ENCODE peak calls at places on chromosomes 5 and 9, in nine cellular contexts. P, R, E, C, G, H, T, I and Z are unnamed samples.

GRCh38 chr9:132488611-132489010 is 78.6 kb downstream of the CFAP77 start:
- DNase-seq in P (no peak), R (no peak), E (no peak), C (no peak), G (no peak), H (no peak), T (no peak), I (no peak), Z (no peak)

GRCh38 chr5:107671742-107672211 is 1.0 kb upstream of the EFNA5 start:
- DNase-seq in P (no peak), R (no peak), E (peak), C (peak), G (peak), H (no peak), T (no peak), I (peak), Z (no peak)

GRCh38 chr5:103612545-103612944 is 50.0 kb upstream of the NUDT12 start:
- DNase-seq in P (no peak), R (no peak), E (no peak), C (no peak), G (no peak), H (no peak), T (no peak), I (no peak), Z (no peak)

GRCh38 chr5:93789173-93790070 is 48.0 kb upstream of the POU5F2 start:
- DNase-seq in P (no peak), R (no peak), E (peak), C (peak), G (peak), H (no peak), T (no peak), I (no peak), Z (no peak)

GRCh38 chr9:15834541-15834940 is 281.7 kb downstream of the CCDC171 start:
- DNase-seq in P (no peak), R (no peak), E (peak), C (peak), G (peak), H (no peak), T (no peak), I (no peak), Z (no peak)

GRCh38 chr5:71475788-71476384 is 20.4 kb downstream of the BDP1 start:
- DNase-seq in P (no peak), R (no peak), E (no peak), C (peak), G (peak), H (no peak), T (no peak), I (no peak), Z (no peak)

GRCh38 chr9:14715102-14715501 is 7.4 kb downstream of the CER1 start:
- DNase-seq in P (no peak), R (no peak), E (no peak), C (no peak), G (peak), H (no peak), T (no peak), I (no peak), Z (no peak)

GRCh38 chr9:117718085-117718484 is 13.9 kb downstream of the TLR4 start:
- DNase-seq in P (no peak), R (no peak), E (no peak), C (peak), G (peak), H (no peak), T (no peak), I (no peak), Z (no peak)

GRCh38 chr5:79229357-79230174 is 6.4 kb upstream of the JMY start:
- DNase-seq in P (no peak), R (no peak), E (no peak), C (peak), G (peak), H (no peak), T (peak), I (no peak), Z (peak)

GRCh38 chr5:21806943-21807342 is 1046.2 kb downstream of the CDH12 start:
- DNase-seq in P (no peak), R (no peak), E (no peak), C (peak), G (no peak), H (no peak), T (no peak), I (peak), Z (no peak)

GRCh38 chr5:143061161-143061945 is 291.2 kb downstream of the ARHGAP26 start:
- DNase-seq in P (no peak), R (no peak), E (no peak), C (peak), G (peak), H (no peak), T (no peak), I (no peak), Z (no peak)

GRCh38 chr5:150593593-150593992 is 46.9 kb upstream of the SYNPO start:
- DNase-seq in P (no peak), R (peak), E (no peak), C (no peak), G (no peak), H (no peak), T (no peak), I (no peak), Z (no peak)

GRCh38 chr9:93205045-93205768 is 21.3 kb downstream of the WNK2 start:
- DNase-seq in P (no peak), R (peak), E (no peak), C (no peak), G (peak), H (no peak), T (no peak), I (no peak), Z (no peak)

GRCh38 chr5:175230299-175230698 is 213.7 kb downstream of the DRD1 start:
- DNase-seq in P (no peak), R (no peak), E (no peak), C (peak), G (no peak), H (no peak), T (no peak), I (no peak), Z (no peak)

GRCh38 chr5:3601929-3602712 is 6.5 kb downstream of the IRX1 start:
- DNase-seq in P (no peak), R (no peak), E (no peak), C (no peak), G (no peak), H (no peak), T (no peak), I (no peak), Z (no peak)

GRCh38 chr5:167644619-167645018 is 646.8 kb upstream of the WWC1 start:
- DNase-seq in P (no peak), R (no peak), E (no peak), C (peak), G (peak), H (no peak), T (no peak), I (no peak), Z (no peak)

GRCh38 chr9:89923961-89924504 is 319.2 kb downstream of the GADD45G start:
- DNase-seq in P (no peak), R (peak), E (no peak), C (no peak), G (no peak), H (no peak), T (no peak), I (no peak), Z (no peak)

GRCh38 chr9:4026925-4027324 is 272.9 kb downstream of the GLIS3 start:
- DNase-seq in P (no peak), R (no peak), E (no peak), C (no peak), G (no peak), H (no peak), T (no peak), I (no peak), Z (no peak)

GRCh38 chr5:172841-173251 is 18.4 kb upstream of the LRRC14B start:
- DNase-seq in P (no peak), R (no peak), E (no peak), C (no peak), G (no peak), H (no peak), T (no peak), I (no peak), Z (no peak)

GRCh38 chr5:119968690-119969089 is 339.3 kb downstream of the FAM170A start:
- DNase-seq in P (no peak), R (no peak), E (no peak), C (no peak), G (no peak), H (no peak), T (no peak), I (no peak), Z (no peak)

GRCh38 chr5:98923961-98924360 is 4.8 kb downstream of the CHD1 start:
- DNase-seq in P (no peak), R (no peak), E (no peak), C (no peak), G (no peak), H (no peak), T (no peak), I (no peak), Z (no peak)

GRCh38 chr9:108033976-108034964 is 544.7 kb upstream of the KLF4 start:
- DNase-seq in P (no peak), R (no peak), E (no peak), C (peak), G (peak), H (no peak), T (no peak), I (no peak), Z (no peak)